ENCODE peak calls at places on chromosomes 5 and 9, in five cellular contexts. U is nephron progenitor cell, I is BE2C, J is NCI-H1436 treated with DMSO at 0.1 percent for 48 hours, B is HCT116. O is an unnamed sample.
A peak's percentile ranks its signal among the peaks of the same experiment; 100 is the strongest.

GRCh38 chr5:14383923-14384322 is 197.7 kb upstream of the OTULINL start:
- DNase-seq in B (no peak), I (no peak), J (no peak), U (no peak), O (no peak)

GRCh38 chr5:173890195-173890951 is 2.2 kb downstream of the CPEB4 start:
- DNase-seq in J (no peak), B (no peak), I (peak; percentile 66), U (peak; percentile 16), O (no peak)

GRCh38 chr9:14366071-14366470 is 52.1 kb upstream of the NFIB start:
- DNase-seq in I (no peak), U (no peak), J (no peak), B (no peak), O (no peak)

GRCh38 chr5:53418409-53418808 is 62.0 kb upstream of the FST start:
- DNase-seq in B (no peak), U (no peak), I (no peak), J (no peak), O (no peak)

GRCh38 chr9:1005043-1005667 is 28.7 kb downstream of the DMRT3 start:
- DNase-seq in U (no peak), J (no peak), I (no peak), B (peak; percentile 24), O (peak; percentile 27)

GRCh38 chr9:69932901-69933300 is 110.7 kb upstream of the MAMDC2 start:
- DNase-seq in B (peak; percentile 39), J (no peak), U (peak; percentile 20), I (peak; percentile 72), O (no peak)

GRCh38 chr9:124708633-124709032 is 62.5 kb downstream of the NR6A1 start:
- DNase-seq in I (no peak), J (no peak), U (no peak), B (no peak), O (peak; percentile 44)

GRCh38 chr5:94893404-94894145 is 275.1 kb downstream of the SLF1 start:
- DNase-seq in J (no peak), I (peak; percentile 12), B (peak; percentile 34), U (no peak), O (no peak)

GRCh38 chr5:81779125-81779934 is 28.4 kb upstream of the SSBP2 start:
- DNase-seq in B (no peak), U (no peak), I (peak; percentile 49), J (no peak), O (peak; percentile 58)

GRCh38 chr5:151772868-151773561 is 1.3 kb downstream of the G3BP1 start:
- DNase-seq in B (no peak), J (no peak), U (no peak), I (no peak), O (no peak)

GRCh38 chr9:88722753-88723152 is 187.8 kb downstream of the NXNL2 start:
- DNase-seq in B (no peak), I (no peak), J (no peak), U (no peak), O (no peak)

GRCh38 chr5:158875272-158875679 is 224.4 kb downstream of the EBF1 start:
- DNase-seq in I (no peak), J (no peak), B (no peak), U (no peak), O (no peak)

GRCh38 chr9:81183763-81184162 is 505.6 kb downstream of the TLE1 start:
- DNase-seq in I (no peak), B (no peak), J (no peak), U (no peak), O (no peak)

GRCh38 chr5:134183481-134183880 is 6.7 kb upstream of the SKP1 start:
- DNase-seq in B (no peak), U (no peak), J (no peak), I (no peak), O (no peak)

GRCh38 chr5:21688655-21689054 is 1164.5 kb downstream of the CDH12 start:
- DNase-seq in B (no peak), J (no peak), I (no peak), U (no peak), O (no peak)

GRCh38 chr9:106653111-106653697 is 209.8 kb upstream of the ZNF462 start:
- DNase-seq in I (no peak), U (no peak), B (no peak), J (no peak), O (no peak)

GRCh38 chr9:75001719-75002421 is 26.2 kb downstream of the CARNMT1 start:
- DNase-seq in J (no peak), U (peak; percentile 39), I (no peak), B (peak; percentile 74), O (peak; percentile 48)

GRCh38 chr9:2116073-2116472 is 100.9 kb downstream of the SMARCA2 start:
- DNase-seq in U (no peak), J (no peak), B (peak; percentile 12), I (peak; percentile 14), O (no peak)

GRCh38 chr5:171477101-171477500 is 57.7 kb downstream of the FGF18 start:
- DNase-seq in U (no peak), I (no peak), B (no peak), J (no peak), O (no peak)

GRCh38 chr9:37215456-37216229 is 95.3 kb downstream of the ZCCHC7 start:
- DNase-seq in B (no peak), I (no peak), U (no peak), J (no peak), O (no peak)